ENCODE peak calls at places on chromosomes 16 and 17, in eight cellular contexts. T is left ventricle myocardium inferior, V is cardiac muscle cell, J is right lobe of liver, U is adrenal gland, S is breast epithelium, X is RWPE1, G is BE2C. C is an unnamed sample.
A peak's percentile ranks its signal among the peaks of the same experiment; 100 is the strongest.

GRCh38 chr16:80117731-80118130 is 423.1 kb upstream of the DYNLRB2 start:
- DNase-seq in J (no peak), S (no peak), X (no peak), V (no peak), T (no peak), G (no peak), U (no peak), C (no peak)

GRCh38 chr17:34318474-34318873 is 761 bp upstream of the CCL8 start:
- DNase-seq in U (no peak), V (no peak), G (peak; percentile 32), S (no peak), X (no peak), J (no peak), T (no peak), C (no peak)

GRCh38 chr16:31265329-31266245 is 5.8 kb downstream of the ITGAM start:
- DNase-seq in V (no peak), U (no peak), J (no peak), S (no peak), T (no peak), G (no peak), X (peak; percentile 80), C (peak; percentile 78)

GRCh38 chr17:40243756-40244155 is 24.7 kb downstream of the WIPF2 start:
- DNase-seq in J (no peak), X (no peak), T (no peak), V (no peak), U (no peak), S (no peak), G (no peak), C (no peak)

GRCh38 chr16:1428511-1428910 is 2.4 kb upstream of the PERCC1 start:
- DNase-seq in U (no peak), S (peak; percentile 68), X (no peak), J (no peak), G (peak; percentile 21), T (no peak), V (no peak), C (peak; percentile 57)

GRCh38 chr17:43019418-43019817 is 2.8 kb downstream of the VAT1 start:
- DNase-seq in J (peak; percentile 14), G (no peak), T (no peak), X (no peak), V (peak; percentile 29), U (no peak), S (no peak), C (no peak)

GRCh38 chr17:77935121-77935571 is 23.4 kb upstream of the TNRC6C start:
- DNase-seq in U (no peak), G (no peak), X (no peak), V (no peak), T (no peak), S (no peak), J (peak; percentile 78), C (no peak)

GRCh38 chr17:78659546-78659945 is 82.3 kb upstream of the DNAH17 start:
- DNase-seq in T (no peak), X (no peak), V (no peak), U (no peak), J (no peak), G (no peak), S (no peak), C (no peak)

GRCh38 chr16:8858994-8859912 is 9.6 kb downstream of the CARHSP1 start:
- DNase-seq in X (no peak), V (no peak), J (peak; percentile 46), G (no peak), T (no peak), U (no peak), S (no peak), C (peak; percentile 52)

GRCh38 chr16:83609178-83609577 is 198.6 kb upstream of the HSBP1 start:
- DNase-seq in J (no peak), T (no peak), S (no peak), G (no peak), V (no peak), U (no peak), X (no peak), C (no peak)

GRCh38 chr17:56478836-56479447 is 114.6 kb upstream of the NOG start:
- DNase-seq in X (peak; percentile 10), S (no peak), T (no peak), V (peak; percentile 39), U (no peak), J (no peak), G (peak; percentile 9), C (no peak)
- TF ChIP-seq CTCF in X (peak; percentile 65), S (no peak), T (peak; percentile 58), V (peak; percentile 14), U (peak; percentile 14), J (peak; percentile 46), G (peak; percentile 63), C (peak; percentile 68)

DNA sequence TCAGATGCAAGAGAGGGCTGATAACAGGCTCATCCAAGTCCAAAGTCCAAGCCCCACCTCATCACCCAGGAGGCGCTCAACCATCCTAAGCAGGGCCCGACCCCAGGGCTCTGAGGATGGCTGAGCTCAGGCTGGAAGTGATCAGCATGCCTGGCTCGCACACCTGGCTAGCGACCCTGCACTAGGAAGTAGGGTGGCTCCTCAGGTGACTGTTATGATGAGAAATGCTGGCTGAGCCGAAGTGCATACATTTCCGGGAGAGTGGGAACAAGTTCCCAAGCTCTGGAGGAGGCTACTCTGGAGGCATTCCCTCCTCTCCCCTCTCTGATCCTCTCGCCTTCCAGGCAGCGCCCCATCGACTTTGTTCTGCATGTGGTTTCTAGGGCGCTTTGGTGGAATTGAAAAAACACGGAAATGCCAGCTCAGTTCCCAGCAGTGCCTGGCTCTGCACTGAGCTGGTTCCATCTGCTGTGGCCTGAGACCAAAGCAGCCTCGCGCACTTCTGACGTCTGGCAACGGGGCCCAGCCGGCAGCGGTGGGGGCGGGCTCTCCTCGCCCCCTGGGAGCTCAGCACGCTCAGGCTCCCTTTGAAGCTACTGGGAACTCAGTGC is 130.3 kb downstream of the IRF8 start:
- DNase-seq in X (no peak), U (no peak), V (no peak), J (peak; percentile 23), S (peak; percentile 44), T (peak; percentile 38), G (peak; percentile 42), C (peak; percentile 26)
- TF ChIP-seq CTCF in X (no peak), U (no peak), V (no peak), J (no peak), S (no peak), T (no peak), G (no peak), C (no peak)

GRCh38 chr16:89152831-89153700 is 18.5 kb upstream of the CDH15 start:
- DNase-seq in U (no peak), T (no peak), X (no peak), V (no peak), S (no peak), J (peak; percentile 44), G (no peak), C (no peak)
- TF ChIP-seq CTCF in U (no peak), T (no peak), X (no peak), V (no peak), S (no peak), J (no peak), G (no peak), C (no peak)

GRCh38 chr17:52181842-52182241 is 23.3 kb upstream of the CA10 start:
- DNase-seq in U (no peak), J (no peak), V (no peak), S (no peak), X (no peak), T (no peak), G (no peak), C (no peak)
- TF ChIP-seq CTCF in U (no peak), J (no peak), V (no peak), S (no peak), X (no peak), T (no peak), G (no peak), C (no peak)

DNA sequence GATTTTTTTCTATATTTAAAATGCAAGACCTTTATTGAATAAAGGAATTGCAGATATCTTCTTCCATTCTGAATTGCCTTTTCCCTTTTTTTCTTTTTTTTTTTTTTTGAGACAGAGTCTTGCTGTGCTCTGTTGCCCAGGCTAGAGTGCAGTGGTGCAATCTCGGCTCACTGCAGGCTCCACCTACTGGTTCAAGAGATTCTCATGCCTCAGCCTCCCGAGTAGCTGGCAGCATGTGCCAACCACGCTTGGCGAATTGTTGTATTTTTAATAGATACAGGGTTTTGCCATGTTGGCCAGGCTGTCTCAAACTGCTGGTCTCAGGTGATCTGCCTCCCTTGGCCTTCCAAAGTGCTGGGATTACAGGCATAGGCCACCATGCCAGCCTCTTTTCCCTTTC is 151.5 kb downstream of the CEP112 start:
- DNase-seq in S (no peak), X (no peak), T (no peak), U (no peak), J (no peak), G (no peak), V (no peak), C (no peak)
- TF ChIP-seq CTCF in S (no peak), X (no peak), T (peak; percentile 15), U (no peak), J (no peak), G (peak; percentile 32), V (peak; percentile 5), C (no peak)

GRCh38 chr17:57740225-57740528 is 4.9 kb downstream of the CCDC182 start:
- DNase-seq in G (no peak), S (no peak), J (no peak), V (no peak), U (no peak), T (no peak), X (no peak), C (no peak)
- TF ChIP-seq CTCF in G (no peak), S (no peak), J (no peak), V (no peak), U (no peak), T (no peak), X (no peak), C (peak; percentile 40)